ENCODE peak calls at places on chromosomes 12 and 14, in six cellular contexts. V is body of pancreas, W is fibroblast of mammary gland, X is left ventricle myocardium inferior, Y is cardiac muscle cell, Q is psoas muscle. Z is an unnamed sample.

GRCh38 chr12:77968571-77968970 is 137.9 kb downstream of the NAV3 start:
- DNase-seq in V (no peak), W (no peak), X (no peak), Y (no peak), Q (no peak), Z (no peak)

GRCh38 chr14:100904307-100905019 is 941 bp upstream of the RTL1 start:
- DNase-seq in V (peak), W (no peak), X (no peak), Y (no peak), Q (no peak), Z (peak)

GRCh38 chr12:80420075-80420474 is 24.0 kb upstream of the PTPRQ start:
- DNase-seq in V (no peak), W (no peak), X (no peak), Y (no peak), Q (no peak), Z (no peak)

GRCh38 chr12:108657130-108657745 is 23.5 kb upstream of the SELPLG start:
- DNase-seq in V (no peak), W (no peak), X (no peak), Y (no peak), Q (no peak), Z (no peak)

GRCh38 chr12:75909714-75910451 is 121.7 kb downstream of the PHLDA1 start:
- DNase-seq in V (no peak), W (no peak), X (no peak), Y (peak), Q (no peak), Z (no peak)

GRCh38 chr12:65536876-65537661 is 258.6 kb downstream of the MSRB3 start:
- DNase-seq in V (peak), W (peak), X (no peak), Y (peak), Q (no peak), Z (no peak)

GRCh38 chr14:76811561-76811960 is 1.1 kb downstream of the ANGEL1 start:
- DNase-seq in V (no peak), W (no peak), X (no peak), Y (no peak), Q (no peak), Z (no peak)

GRCh38 chr12:58502236-58502635 is 418.1 kb downstream of the LRIG3 start:
- DNase-seq in V (no peak), W (peak), X (no peak), Y (no peak), Q (no peak), Z (peak)

GRCh38 chr12:31853520-31853919 is 105.7 kb upstream of the RESF1 start:
- DNase-seq in V (no peak), W (no peak), X (no peak), Y (peak), Q (no peak), Z (no peak)

GRCh38 chr14:70821916-70822705 is 12.8 kb upstream of the MAP3K9 start:
- DNase-seq in V (peak), W (peak), X (peak), Y (peak), Q (peak), Z (peak)

GRCh38 chr14:37681486-37681885 is 86.1 kb downstream of the TTC6 start:
- DNase-seq in V (no peak), W (no peak), X (no peak), Y (no peak), Q (no peak), Z (no peak)

GRCh38 chr14:104573930-104574329 is 5.6 kb upstream of the C14orf180 start:
- DNase-seq in V (no peak), W (no peak), X (peak), Y (peak), Q (no peak), Z (no peak)

GRCh38 chr14:101070540-101071492 is 167.3 kb upstream of the RTL1 start:
- DNase-seq in V (no peak), W (no peak), X (no peak), Y (no peak), Q (no peak), Z (no peak)

GRCh38 chr12:65524666-65525065 is 246.2 kb downstream of the MSRB3 start:
- DNase-seq in V (no peak), W (peak), X (no peak), Y (peak), Q (no peak), Z (no peak)

GRCh38 chr12:52246720-52247621 is 13.9 kb downstream of the KRT7 start:
- DNase-seq in V (peak), W (no peak), X (no peak), Y (no peak), Q (peak), Z (no peak)

GRCh38 chr12:75048763-75049162 is 160.9 kb downstream of the KCNC2 start:
- DNase-seq in V (no peak), W (no peak), X (no peak), Y (no peak), Q (no peak), Z (no peak)

GRCh38 chr12:129848921-129849320 is 54.9 kb downstream of the TMEM132D start:
- DNase-seq in V (no peak), W (no peak), X (no peak), Y (no peak), Q (no peak), Z (no peak)

GRCh38 chr12:93441617-93442410 is at the start of gene UBE2N:
- DNase-seq in V (peak), W (peak), X (peak), Y (peak), Q (peak), Z (peak)

GRCh38 chr14:40122978-40123648 is 690.9 kb upstream of the FBXO33 start:
- DNase-seq in V (no peak), W (peak), X (no peak), Y (peak), Q (no peak), Z (no peak)

GRCh38 chr12:52139579-52140062 is 52.2 kb downstream of the KRT80 start:
- DNase-seq in V (peak), W (no peak), X (no peak), Y (no peak), Q (no peak), Z (no peak)

GRCh38 chr12:79298511-79298910 is 392.3 kb downstream of the PAWR start:
- DNase-seq in V (no peak), W (peak), X (no peak), Y (no peak), Q (no peak), Z (no peak)

GRCh38 chr12:113261847-113262470 is 40.7 kb downstream of the TPCN1 start:
- DNase-seq in V (no peak), W (no peak), X (no peak), Y (peak), Q (peak), Z (no peak)

GRCh38 chr12:108826115-108826806 is 31.1 kb downstream of the SSH1 start:
- DNase-seq in V (peak), W (peak), X (peak), Y (peak), Q (peak), Z (no peak)

GRCh38 chr12:66120477-66120876 is 10.1 kb downstream of the LLPH start:
- DNase-seq in V (no peak), W (no peak), X (no peak), Y (no peak), Q (no peak), Z (no peak)

GRCh38 chr12:49990269-49990668 is 17.5 kb downstream of the AQP6 start:
- DNase-seq in V (no peak), W (peak), X (no peak), Y (peak), Q (no peak), Z (no peak)

GRCh38 chr12:120115692-120116442 is 686 bp downstream of the RAB35 start:
- DNase-seq in V (peak), W (peak), X (peak), Y (peak), Q (peak), Z (peak)

GRCh38 chr12:68119724-68120211 is 39.8 kb downstream of the IFNG start:
- DNase-seq in V (no peak), W (no peak), X (no peak), Y (no peak), Q (no peak), Z (no peak)

GRCh38 chr12:113149361-113150150 is at the start of gene CFAP73:
- DNase-seq in V (peak), W (peak), X (peak), Y (peak), Q (no peak), Z (peak)

GRCh38 chr14:37711499-37712475 is 116.4 kb downstream of the TTC6 start:
- DNase-seq in V (no peak), W (no peak), X (no peak), Y (no peak), Q (no peak), Z (no peak)

GRCh38 chr14:30138517-30138916 is 210.9 kb upstream of the PRKD1 start:
- DNase-seq in V (no peak), W (peak), X (no peak), Y (no peak), Q (no peak), Z (no peak)

GRCh38 chr12:20360407-20360806 is 7.9 kb upstream of the PDE3A start:
- DNase-seq in V (no peak), W (no peak), X (no peak), Y (no peak), Q (no peak), Z (no peak)

GRCh38 chr14:54572316-54572715 is 5.4 kb downstream of the SAMD4A start:
- DNase-seq in V (no peak), W (peak), X (no peak), Y (peak), Q (no peak), Z (no peak)

GRCh38 chr12:128205758-128206157 is 61.2 kb upstream of the TMEM132C start:
- DNase-seq in V (no peak), W (no peak), X (no peak), Y (no peak), Q (no peak), Z (no peak)

GRCh38 chr12:30794591-30795409 is 40.0 kb upstream of the CAPRIN2 start:
- DNase-seq in V (peak), W (peak), X (no peak), Y (peak), Q (no peak), Z (no peak)

DNA sequence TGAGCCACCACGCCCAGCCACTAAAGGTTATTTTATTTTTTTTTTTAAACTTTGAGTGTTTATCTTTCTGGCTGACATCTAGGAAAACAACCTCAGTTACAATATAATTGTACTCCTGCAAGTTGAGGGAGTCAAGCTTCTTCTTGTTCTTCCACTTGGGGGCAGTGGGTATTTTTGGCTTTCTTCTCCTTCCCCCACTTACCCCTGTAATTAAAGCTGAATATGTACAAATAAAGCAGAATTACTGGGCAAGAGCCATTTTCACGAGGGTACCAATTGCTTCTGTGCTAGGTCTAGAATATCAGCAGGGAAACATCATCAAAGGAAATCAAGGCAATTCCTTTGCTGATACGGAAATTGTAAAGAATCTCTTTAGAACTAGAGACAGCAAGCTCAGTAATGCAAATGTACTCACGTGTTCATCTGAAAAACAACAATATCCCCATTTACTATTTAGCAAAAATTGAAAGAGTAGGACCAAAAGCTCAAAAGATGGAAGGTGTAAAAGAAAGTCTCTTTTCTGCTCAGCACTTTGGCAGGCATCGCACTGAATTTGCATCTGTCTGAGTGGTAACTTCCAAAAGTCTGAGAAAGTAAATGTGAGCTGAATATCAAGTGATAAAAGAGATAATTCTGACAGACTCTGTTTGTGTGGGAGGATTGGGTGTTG is 72.8 kb downstream of the TAOK3 start:
- DNase-seq in V (no peak), W (no peak), X (no peak), Y (peak), Q (no peak), Z (no peak)
- TF ChIP-seq CTCF in V (no peak), W (no peak), X (no peak), Y (peak), Q (no peak), Z (no peak)

GRCh38 chr14:67674139-67674479 is 323 bp downstream of the VTI1B start:
- DNase-seq in V (peak), W (peak), X (peak), Y (peak), Q (peak), Z (peak)
- TF ChIP-seq CTCF in V (peak), W (no peak), X (peak), Y (peak), Q (peak), Z (peak)

DNA sequence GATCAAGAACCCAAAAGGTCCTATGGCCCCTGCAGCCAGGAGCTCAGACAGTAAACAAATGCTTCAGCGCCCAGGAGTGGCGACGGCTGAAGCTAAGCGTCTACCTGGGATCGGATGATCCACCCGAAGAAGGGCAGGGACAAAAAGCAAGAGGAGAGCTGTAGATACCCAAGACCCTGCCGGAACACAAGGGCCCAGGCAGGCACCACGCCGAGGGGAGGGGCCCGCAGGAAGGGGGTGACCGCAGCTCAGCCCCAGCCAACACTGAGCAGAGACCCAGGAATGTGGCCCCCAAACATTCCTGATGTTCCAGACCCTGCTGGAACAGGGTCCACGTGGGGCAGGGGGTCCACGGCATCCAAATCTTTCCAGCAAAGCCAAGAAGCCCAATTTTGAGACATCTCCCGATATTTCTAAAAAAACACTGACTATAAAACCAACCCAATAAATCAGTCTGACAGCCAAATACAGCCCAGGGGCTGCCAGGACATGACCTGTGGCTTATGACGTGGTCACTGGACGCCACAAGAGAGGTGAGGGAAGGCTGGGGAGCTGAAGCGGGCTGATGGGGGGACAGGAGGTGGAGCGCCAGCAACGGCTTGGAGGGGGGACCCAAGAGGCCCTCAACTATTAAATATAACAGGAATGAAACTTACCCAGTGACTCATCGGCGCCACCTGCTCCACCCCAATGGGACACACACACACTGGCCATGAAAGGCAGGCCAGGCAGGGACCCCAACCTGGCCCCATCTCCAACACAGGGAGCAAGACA is 58.9 kb downstream of the NCOR2 start:
- DNase-seq in V (no peak), W (peak), X (no peak), Y (no peak), Q (peak), Z (no peak)
- TF ChIP-seq CTCF in V (no peak), W (no peak), X (no peak), Y (no peak), Q (no peak), Z (no peak)

GRCh38 chr14:72745991-72746980 is 147.6 kb downstream of the DPF3 start:
- DNase-seq in V (no peak), W (peak), X (no peak), Y (peak), Q (peak), Z (no peak)
- TF ChIP-seq CTCF in V (no peak), W (peak), X (peak), Y (peak), Q (no peak), Z (no peak)

GRCh38 chr14:66244834-66245233 is 241.3 kb upstream of the CCDC196 start:
- DNase-seq in V (no peak), W (no peak), X (no peak), Y (no peak), Q (no peak), Z (no peak)
- TF ChIP-seq CTCF in V (no peak), W (no peak), X (no peak), Y (no peak), Q (no peak), Z (no peak)

GRCh38 chr14:96944297-96944696 is 147.1 kb downstream of the VRK1 start:
- DNase-seq in V (no peak), W (no peak), X (no peak), Y (no peak), Q (no peak), Z (no peak)

GRCh38 chr14:96934961-96935360 is 137.8 kb downstream of the VRK1 start:
- DNase-seq in V (no peak), W (no peak), X (no peak), Y (no peak), Q (no peak), Z (no peak)

GRCh38 chr14:96940009-96940408 is 142.8 kb downstream of the VRK1 start:
- DNase-seq in V (no peak), W (no peak), X (no peak), Y (no peak), Q (no peak), Z (no peak)

GRCh38 chr14:96938946-96939345 is 141.8 kb downstream of the VRK1 start:
- DNase-seq in V (no peak), W (no peak), X (no peak), Y (no peak), Q (no peak), Z (no peak)
- TF ChIP-seq CTCF in V (no peak), W (peak), X (no peak), Y (no peak), Q (no peak), Z (peak)

GRCh38 chr14:28001002-28001401 is 765.6 kb upstream of the FOXG1 start:
- DNase-seq in V (no peak), W (no peak), X (no peak), Y (no peak), Q (no peak), Z (no peak)
- TF ChIP-seq CTCF in V (no peak), W (no peak), X (no peak), Y (no peak), Q (no peak), Z (no peak)

GRCh38 chr14:103155013-103155412 is 31.8 kb downstream of the TNFAIP2 start:
- DNase-seq in V (peak), W (peak), X (peak), Y (peak), Q (peak), Z (no peak)

GRCh38 chr14:103151270-103151933 is 28.1 kb downstream of the TNFAIP2 start:
- DNase-seq in V (no peak), W (no peak), X (no peak), Y (no peak), Q (no peak), Z (no peak)

GRCh38 chr14:103149351-103149750 is 26.1 kb downstream of the TNFAIP2 start:
- DNase-seq in V (no peak), W (no peak), X (no peak), Y (no peak), Q (no peak), Z (no peak)

GRCh38 chr14:103146141-103146709 is 23.0 kb downstream of the TNFAIP2 start:
- DNase-seq in V (no peak), W (no peak), X (no peak), Y (no peak), Q (no peak), Z (no peak)

DNA sequence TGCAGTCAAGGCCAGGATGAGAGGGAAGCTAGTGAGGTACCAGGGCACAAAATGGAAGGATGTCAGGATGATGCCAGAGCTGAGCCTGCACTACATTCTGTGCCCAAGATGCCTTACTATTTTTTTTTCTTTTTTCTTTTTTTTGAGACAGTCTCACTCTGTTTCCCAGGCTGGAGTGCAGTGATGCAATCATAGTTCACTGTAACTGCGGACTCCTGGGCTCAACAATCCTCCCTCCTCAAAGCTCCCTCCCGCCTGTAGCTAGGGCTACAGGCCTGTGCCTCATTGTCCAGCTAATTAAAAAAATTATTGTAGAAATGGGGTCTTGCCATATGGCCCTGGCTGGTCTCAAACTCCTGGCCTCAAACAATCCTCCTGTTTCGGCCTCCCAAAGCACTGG is 26.6 kb downstream of the TNFAIP2 start:
- DNase-seq in V (no peak), W (no peak), X (no peak), Y (no peak), Q (no peak), Z (no peak)
- TF ChIP-seq CTCF in V (no peak), W (no peak), X (no peak), Y (no peak), Q (no peak), Z (no peak)

GRCh38 chr12:99386907-99387306 is 260.6 kb upstream of the GARIN6 start:
- DNase-seq in V (no peak), W (peak), X (no peak), Y (peak), Q (no peak), Z (no peak)
- TF ChIP-seq CTCF in V (peak), W (peak), X (no peak), Y (peak), Q (no peak), Z (peak)